ENCODE peak calls at places on chromosome 17, in eight cellular contexts. One of them, this sample, is unnamed.

GRCh38 chr17:81991684-81992513 is 14.5 kb downstream of the ASPSCR1 start:
- DNase-seq in NCI-H1048: no peak
- DNase-seq in T-helper 2 cell: no peak
- DNase-seq in left colon: peak
- DNase-seq in cardiac fibroblast: peak
- DNase-seq in stimulated activated CD8-positive, alpha-beta memory T cell treated with anti-CD3 and anti-CD28 coated beads, Interleukin-7, amount 100 ng/mL, for 1 hour: no peak
- DNase-seq in NCI-H1105: no peak
- DNase-seq in skeletal muscle cell: no peak
- DNase-seq in this sample: no peak

GRCh38 chr17:69142473-69142802 is 743 bp upstream of the ABCA6 start:
- DNase-seq in NCI-H1048: no peak
- DNase-seq in T-helper 2 cell: no peak
- DNase-seq in left colon: no peak
- DNase-seq in cardiac fibroblast: peak
- DNase-seq in stimulated activated CD8-positive, alpha-beta memory T cell treated with anti-CD3 and anti-CD28 coated beads, Interleukin-7, amount 100 ng/mL, for 1 hour: no peak
- DNase-seq in NCI-H1105: no peak
- DNase-seq in skeletal muscle cell: peak
- DNase-seq in this sample: no peak

GRCh38 chr17:81662002-81662401 is 4.4 kb downstream of the OXLD1 start:
- DNase-seq in NCI-H1048: no peak
- DNase-seq in T-helper 2 cell: no peak
- DNase-seq in left colon: no peak
- DNase-seq in cardiac fibroblast: no peak
- DNase-seq in stimulated activated CD8-positive, alpha-beta memory T cell treated with anti-CD3 and anti-CD28 coated beads, Interleukin-7, amount 100 ng/mL, for 1 hour: no peak
- DNase-seq in NCI-H1105: no peak
- DNase-seq in skeletal muscle cell: no peak
- DNase-seq in this sample: no peak

GRCh38 chr17:56047321-56047720 is 106.0 kb upstream of the ANKFN1 start:
- DNase-seq in NCI-H1048: no peak
- DNase-seq in T-helper 2 cell: no peak
- DNase-seq in left colon: no peak
- DNase-seq in cardiac fibroblast: no peak
- DNase-seq in stimulated activated CD8-positive, alpha-beta memory T cell treated with anti-CD3 and anti-CD28 coated beads, Interleukin-7, amount 100 ng/mL, for 1 hour: no peak
- DNase-seq in NCI-H1105: no peak
- DNase-seq in skeletal muscle cell: no peak
- DNase-seq in this sample: no peak

GRCh38 chr17:57379237-57380054 is 123.1 kb downstream of the MSI2 start:
- DNase-seq in NCI-H1048: no peak
- DNase-seq in T-helper 2 cell: no peak
- DNase-seq in left colon: no peak
- DNase-seq in cardiac fibroblast: peak
- DNase-seq in stimulated activated CD8-positive, alpha-beta memory T cell treated with anti-CD3 and anti-CD28 coated beads, Interleukin-7, amount 100 ng/mL, for 1 hour: no peak
- DNase-seq in NCI-H1105: no peak
- DNase-seq in skeletal muscle cell: no peak
- DNase-seq in this sample: no peak

GRCh38 chr17:80720624-80721577 is 176.3 kb downstream of the RPTOR start:
- DNase-seq in NCI-H1048: no peak
- DNase-seq in T-helper 2 cell: peak
- DNase-seq in left colon: peak
- DNase-seq in cardiac fibroblast: peak
- DNase-seq in stimulated activated CD8-positive, alpha-beta memory T cell treated with anti-CD3 and anti-CD28 coated beads, Interleukin-7, amount 100 ng/mL, for 1 hour: peak
- DNase-seq in NCI-H1105: no peak
- DNase-seq in skeletal muscle cell: peak
- DNase-seq in this sample: peak

GRCh38 chr17:63531022-63531965 is 8.1 kb downstream of the KCNH6 start:
- DNase-seq in NCI-H1048: no peak
- DNase-seq in T-helper 2 cell: no peak
- DNase-seq in left colon: no peak
- DNase-seq in cardiac fibroblast: no peak
- DNase-seq in stimulated activated CD8-positive, alpha-beta memory T cell treated with anti-CD3 and anti-CD28 coated beads, Interleukin-7, amount 100 ng/mL, for 1 hour: no peak
- DNase-seq in NCI-H1105: no peak
- DNase-seq in skeletal muscle cell: no peak
- DNase-seq in this sample: no peak

GRCh38 chr17:66492500-66493123 is 190.2 kb downstream of the PRKCA start:
- DNase-seq in NCI-H1048: no peak
- DNase-seq in T-helper 2 cell: no peak
- DNase-seq in left colon: no peak
- DNase-seq in cardiac fibroblast: peak
- DNase-seq in stimulated activated CD8-positive, alpha-beta memory T cell treated with anti-CD3 and anti-CD28 coated beads, Interleukin-7, amount 100 ng/mL, for 1 hour: no peak
- DNase-seq in NCI-H1105: no peak
- DNase-seq in skeletal muscle cell: peak
- DNase-seq in this sample: no peak

GRCh38 chr17:83034525-83034924 is 44.9 kb upstream of the METRNL start:
- DNase-seq in NCI-H1048: no peak
- DNase-seq in T-helper 2 cell: no peak
- DNase-seq in left colon: no peak
- DNase-seq in cardiac fibroblast: no peak
- DNase-seq in stimulated activated CD8-positive, alpha-beta memory T cell treated with anti-CD3 and anti-CD28 coated beads, Interleukin-7, amount 100 ng/mL, for 1 hour: no peak
- DNase-seq in NCI-H1105: no peak
- DNase-seq in skeletal muscle cell: no peak
- DNase-seq in this sample: no peak

GRCh38 chr17:51322390-51323029 is 62.2 kb downstream of the UTP18 start:
- DNase-seq in NCI-H1048: no peak
- DNase-seq in T-helper 2 cell: no peak
- DNase-seq in left colon: no peak
- DNase-seq in cardiac fibroblast: peak
- DNase-seq in stimulated activated CD8-positive, alpha-beta memory T cell treated with anti-CD3 and anti-CD28 coated beads, Interleukin-7, amount 100 ng/mL, for 1 hour: no peak
- DNase-seq in NCI-H1105: no peak
- DNase-seq in skeletal muscle cell: no peak
- DNase-seq in this sample: no peak

GRCh38 chr17:81254955-81255717 is 16.0 kb downstream of the NDUFAF8 start:
- DNase-seq in NCI-H1048: no peak
- DNase-seq in T-helper 2 cell: no peak
- DNase-seq in left colon: peak
- DNase-seq in cardiac fibroblast: peak
- DNase-seq in stimulated activated CD8-positive, alpha-beta memory T cell treated with anti-CD3 and anti-CD28 coated beads, Interleukin-7, amount 100 ng/mL, for 1 hour: no peak
- DNase-seq in NCI-H1105: no peak
- DNase-seq in skeletal muscle cell: peak
- DNase-seq in this sample: no peak

GRCh38 chr17:74368341-74369152 is 1.2 kb downstream of the GPR142 start:
- DNase-seq in NCI-H1048: no peak
- DNase-seq in T-helper 2 cell: peak
- DNase-seq in left colon: peak
- DNase-seq in cardiac fibroblast: peak
- DNase-seq in stimulated activated CD8-positive, alpha-beta memory T cell treated with anti-CD3 and anti-CD28 coated beads, Interleukin-7, amount 100 ng/mL, for 1 hour: peak
- DNase-seq in NCI-H1105: peak
- DNase-seq in skeletal muscle cell: peak
- DNase-seq in this sample: peak

GRCh38 chr17:71071837-71072236 is 902.5 kb downstream of the KCNJ2 start:
- DNase-seq in NCI-H1048: no peak
- DNase-seq in T-helper 2 cell: no peak
- DNase-seq in left colon: no peak
- DNase-seq in cardiac fibroblast: peak
- DNase-seq in stimulated activated CD8-positive, alpha-beta memory T cell treated with anti-CD3 and anti-CD28 coated beads, Interleukin-7, amount 100 ng/mL, for 1 hour: no peak
- DNase-seq in NCI-H1105: no peak
- DNase-seq in skeletal muscle cell: peak
- DNase-seq in this sample: no peak

GRCh38 chr17:50129303-50129945 is 536 bp downstream of the SAMD14 start:
- DNase-seq in NCI-H1048: no peak
- DNase-seq in T-helper 2 cell: peak
- DNase-seq in left colon: peak
- DNase-seq in cardiac fibroblast: peak
- DNase-seq in stimulated activated CD8-positive, alpha-beta memory T cell treated with anti-CD3 and anti-CD28 coated beads, Interleukin-7, amount 100 ng/mL, for 1 hour: no peak
- DNase-seq in NCI-H1105: no peak
- DNase-seq in skeletal muscle cell: no peak
- DNase-seq in this sample: no peak

GRCh38 chr17:47204722-47205418 is 4.3 kb upstream of the MYL4 start:
- DNase-seq in NCI-H1048: no peak
- DNase-seq in T-helper 2 cell: peak
- DNase-seq in left colon: peak
- DNase-seq in cardiac fibroblast: no peak
- DNase-seq in stimulated activated CD8-positive, alpha-beta memory T cell treated with anti-CD3 and anti-CD28 coated beads, Interleukin-7, amount 100 ng/mL, for 1 hour: no peak
- DNase-seq in NCI-H1105: no peak
- DNase-seq in skeletal muscle cell: no peak
- DNase-seq in this sample: peak

GRCh38 chr17:11269210-11269609 is 28.2 kb downstream of the SHISA6 start:
- DNase-seq in NCI-H1048: no peak
- DNase-seq in T-helper 2 cell: no peak
- DNase-seq in left colon: no peak
- DNase-seq in cardiac fibroblast: no peak
- DNase-seq in stimulated activated CD8-positive, alpha-beta memory T cell treated with anti-CD3 and anti-CD28 coated beads, Interleukin-7, amount 100 ng/mL, for 1 hour: no peak
- DNase-seq in NCI-H1105: no peak
- DNase-seq in skeletal muscle cell: no peak
- DNase-seq in this sample: no peak

GRCh38 chr17:74445156-74445555 is 13.3 kb downstream of the GPRC5C start:
- DNase-seq in NCI-H1048: no peak
- DNase-seq in T-helper 2 cell: no peak
- DNase-seq in left colon: peak
- DNase-seq in cardiac fibroblast: no peak
- DNase-seq in stimulated activated CD8-positive, alpha-beta memory T cell treated with anti-CD3 and anti-CD28 coated beads, Interleukin-7, amount 100 ng/mL, for 1 hour: no peak
- DNase-seq in NCI-H1105: no peak
- DNase-seq in skeletal muscle cell: no peak
- DNase-seq in this sample: no peak

GRCh38 chr17:82266142-82266541 is 7.4 kb downstream of the CSNK1D start:
- DNase-seq in NCI-H1048: no peak
- DNase-seq in T-helper 2 cell: no peak
- DNase-seq in left colon: no peak
- DNase-seq in cardiac fibroblast: no peak
- DNase-seq in stimulated activated CD8-positive, alpha-beta memory T cell treated with anti-CD3 and anti-CD28 coated beads, Interleukin-7, amount 100 ng/mL, for 1 hour: no peak
- DNase-seq in NCI-H1105: no peak
- DNase-seq in skeletal muscle cell: no peak
- DNase-seq in this sample: no peak

GRCh38 chr17:55726440-55726839 is 3.8 kb upstream of the TMEM100 start:
- DNase-seq in NCI-H1048: no peak
- DNase-seq in T-helper 2 cell: no peak
- DNase-seq in left colon: peak
- DNase-seq in cardiac fibroblast: peak
- DNase-seq in stimulated activated CD8-positive, alpha-beta memory T cell treated with anti-CD3 and anti-CD28 coated beads, Interleukin-7, amount 100 ng/mL, for 1 hour: no peak
- DNase-seq in NCI-H1105: no peak
- DNase-seq in skeletal muscle cell: peak
- DNase-seq in this sample: no peak

GRCh38 chr17:5562661-5563360 is 21.5 kb downstream of the NLRP1 start:
- DNase-seq in NCI-H1048: no peak
- DNase-seq in T-helper 2 cell: no peak
- DNase-seq in left colon: no peak
- DNase-seq in cardiac fibroblast: no peak
- DNase-seq in stimulated activated CD8-positive, alpha-beta memory T cell treated with anti-CD3 and anti-CD28 coated beads, Interleukin-7, amount 100 ng/mL, for 1 hour: no peak
- DNase-seq in NCI-H1105: no peak
- DNase-seq in skeletal muscle cell: no peak
- DNase-seq in this sample: no peak

GRCh38 chr17:80068301-80069160 is 32.1 kb downstream of the CCDC40 start:
- DNase-seq in NCI-H1048: no peak
- DNase-seq in T-helper 2 cell: no peak
- DNase-seq in left colon: no peak
- DNase-seq in cardiac fibroblast: peak
- DNase-seq in stimulated activated CD8-positive, alpha-beta memory T cell treated with anti-CD3 and anti-CD28 coated beads, Interleukin-7, amount 100 ng/mL, for 1 hour: no peak
- DNase-seq in NCI-H1105: no peak
- DNase-seq in skeletal muscle cell: no peak
- DNase-seq in this sample: no peak

GRCh38 chr17:41001795-41002194 is 2.1 kb upstream of the KRTAP3-2 start:
- DNase-seq in NCI-H1048: no peak
- DNase-seq in T-helper 2 cell: no peak
- DNase-seq in left colon: no peak
- DNase-seq in cardiac fibroblast: no peak
- DNase-seq in stimulated activated CD8-positive, alpha-beta memory T cell treated with anti-CD3 and anti-CD28 coated beads, Interleukin-7, amount 100 ng/mL, for 1 hour: no peak
- DNase-seq in NCI-H1105: no peak
- DNase-seq in skeletal muscle cell: no peak
- DNase-seq in this sample: no peak

GRCh38 chr17:77371888-77372443 is 231.2 kb downstream of the SEC14L1 start:
- DNase-seq in NCI-H1048: no peak
- DNase-seq in T-helper 2 cell: peak
- DNase-seq in left colon: no peak
- DNase-seq in cardiac fibroblast: no peak
- DNase-seq in stimulated activated CD8-positive, alpha-beta memory T cell treated with anti-CD3 and anti-CD28 coated beads, Interleukin-7, amount 100 ng/mL, for 1 hour: no peak
- DNase-seq in NCI-H1105: no peak
- DNase-seq in skeletal muscle cell: no peak
- DNase-seq in this sample: no peak

GRCh38 chr17:43467981-43468541 is 15.7 kb upstream of the DHX8 start:
- DNase-seq in NCI-H1048: no peak
- DNase-seq in T-helper 2 cell: no peak
- DNase-seq in left colon: no peak
- DNase-seq in cardiac fibroblast: peak
- DNase-seq in stimulated activated CD8-positive, alpha-beta memory T cell treated with anti-CD3 and anti-CD28 coated beads, Interleukin-7, amount 100 ng/mL, for 1 hour: no peak
- DNase-seq in NCI-H1105: no peak
- DNase-seq in skeletal muscle cell: peak
- DNase-seq in this sample: no peak

GRCh38 chr17:50634915-50635719 is 436 bp downstream of the ABCC3 start:
- DNase-seq in NCI-H1048: no peak
- DNase-seq in T-helper 2 cell: no peak
- DNase-seq in left colon: no peak
- DNase-seq in cardiac fibroblast: no peak
- DNase-seq in stimulated activated CD8-positive, alpha-beta memory T cell treated with anti-CD3 and anti-CD28 coated beads, Interleukin-7, amount 100 ng/mL, for 1 hour: no peak
- DNase-seq in NCI-H1105: no peak
- DNase-seq in skeletal muscle cell: no peak
- DNase-seq in this sample: no peak

GRCh38 chr17:74858672-74859438 is 830 bp downstream of the GRIN2C start:
- DNase-seq in NCI-H1048: no peak
- DNase-seq in T-helper 2 cell: no peak
- DNase-seq in left colon: no peak
- DNase-seq in cardiac fibroblast: no peak
- DNase-seq in stimulated activated CD8-positive, alpha-beta memory T cell treated with anti-CD3 and anti-CD28 coated beads, Interleukin-7, amount 100 ng/mL, for 1 hour: no peak
- DNase-seq in NCI-H1105: no peak
- DNase-seq in skeletal muscle cell: no peak
- DNase-seq in this sample: no peak

GRCh38 chr17:36608794-36609497 is 7.6 kb downstream of the MRM1 start:
- DNase-seq in NCI-H1048: no peak
- DNase-seq in T-helper 2 cell: no peak
- DNase-seq in left colon: peak
- DNase-seq in cardiac fibroblast: peak
- DNase-seq in stimulated activated CD8-positive, alpha-beta memory T cell treated with anti-CD3 and anti-CD28 coated beads, Interleukin-7, amount 100 ng/mL, for 1 hour: no peak
- DNase-seq in NCI-H1105: no peak
- DNase-seq in skeletal muscle cell: no peak
- DNase-seq in this sample: no peak

GRCh38 chr17:42025191-42025579 is 5.3 kb downstream of the NKIRAS2 start:
- DNase-seq in NCI-H1048: no peak
- DNase-seq in T-helper 2 cell: no peak
- DNase-seq in left colon: no peak
- DNase-seq in cardiac fibroblast: no peak
- DNase-seq in stimulated activated CD8-positive, alpha-beta memory T cell treated with anti-CD3 and anti-CD28 coated beads, Interleukin-7, amount 100 ng/mL, for 1 hour: no peak
- DNase-seq in NCI-H1105: no peak
- DNase-seq in skeletal muscle cell: no peak
- DNase-seq in this sample: no peak

GRCh38 chr17:38925263-38925995 is at the start of gene LASP1NB:
- DNase-seq in NCI-H1048: no peak
- DNase-seq in T-helper 2 cell: peak
- DNase-seq in left colon: no peak
- DNase-seq in cardiac fibroblast: peak
- DNase-seq in stimulated activated CD8-positive, alpha-beta memory T cell treated with anti-CD3 and anti-CD28 coated beads, Interleukin-7, amount 100 ng/mL, for 1 hour: no peak
- DNase-seq in NCI-H1105: no peak
- DNase-seq in skeletal muscle cell: no peak
- DNase-seq in this sample: no peak

GRCh38 chr17:17067277-17067676 is 25.0 kb downstream of the MPRIP start:
- DNase-seq in NCI-H1048: no peak
- DNase-seq in T-helper 2 cell: no peak
- DNase-seq in left colon: no peak
- DNase-seq in cardiac fibroblast: peak
- DNase-seq in stimulated activated CD8-positive, alpha-beta memory T cell treated with anti-CD3 and anti-CD28 coated beads, Interleukin-7, amount 100 ng/mL, for 1 hour: no peak
- DNase-seq in NCI-H1105: no peak
- DNase-seq in skeletal muscle cell: no peak
- DNase-seq in this sample: no peak

GRCh38 chr17:40063034-40063765 is 435 bp downstream of the THRA start:
- DNase-seq in NCI-H1048: no peak
- DNase-seq in T-helper 2 cell: peak
- DNase-seq in left colon: peak
- DNase-seq in cardiac fibroblast: peak
- DNase-seq in stimulated activated CD8-positive, alpha-beta memory T cell treated with anti-CD3 and anti-CD28 coated beads, Interleukin-7, amount 100 ng/mL, for 1 hour: no peak
- DNase-seq in NCI-H1105: peak
- DNase-seq in skeletal muscle cell: no peak
- DNase-seq in this sample: peak

GRCh38 chr17:60724647-60725046 is 47.0 kb downstream of the BCAS3 start:
- DNase-seq in NCI-H1048: no peak
- DNase-seq in T-helper 2 cell: no peak
- DNase-seq in left colon: no peak
- DNase-seq in cardiac fibroblast: no peak
- DNase-seq in stimulated activated CD8-positive, alpha-beta memory T cell treated with anti-CD3 and anti-CD28 coated beads, Interleukin-7, amount 100 ng/mL, for 1 hour: no peak
- DNase-seq in NCI-H1105: no peak
- DNase-seq in skeletal muscle cell: no peak
- DNase-seq in this sample: no peak

GRCh38 chr17:58082341-58082869 is 814 bp upstream of the DYNLL2 start:
- DNase-seq in NCI-H1048: no peak
- DNase-seq in T-helper 2 cell: no peak
- DNase-seq in left colon: peak
- DNase-seq in cardiac fibroblast: no peak
- DNase-seq in stimulated activated CD8-positive, alpha-beta memory T cell treated with anti-CD3 and anti-CD28 coated beads, Interleukin-7, amount 100 ng/mL, for 1 hour: no peak
- DNase-seq in NCI-H1105: no peak
- DNase-seq in skeletal muscle cell: no peak
- DNase-seq in this sample: no peak

GRCh38 chr17:63486317-63487013 is 9.6 kb downstream of the ACE start:
- DNase-seq in NCI-H1048: no peak
- DNase-seq in T-helper 2 cell: no peak
- DNase-seq in left colon: no peak
- DNase-seq in cardiac fibroblast: no peak
- DNase-seq in stimulated activated CD8-positive, alpha-beta memory T cell treated with anti-CD3 and anti-CD28 coated beads, Interleukin-7, amount 100 ng/mL, for 1 hour: no peak
- DNase-seq in NCI-H1105: no peak
- DNase-seq in skeletal muscle cell: no peak
- DNase-seq in this sample: no peak

This sample was measured in T-helper 22 cell.